ENCODE peak calls at places on chromosomes 1 and 21, in seven cellular contexts. A is kidney glomerular epithelial cell; E is RWPE1; H is activated CD8-positive, alpha-beta T cell treated with anti-CD3 and anti-CD28 coated beads for 36 hours; Q is tibial artery; O is neural progenitor cell; Y is dermis microvascular lymphatic vessel endothelial cell. C is an unnamed sample.
A peak's percentile ranks its signal among the peaks of the same experiment; 100 is the strongest.

GRCh38 chr21:32403201-32403701 is 9.3 kb upstream of the EVA1C start:
- DNase-seq in A (peak; percentile 68), E (peak; percentile 51), H (peak; percentile 78), Q (no peak), O (peak; percentile 85), Y (peak; percentile 86), C (peak; percentile 52)

GRCh38 chr1:87473203-87473661 is 144.6 kb downstream of the LMO4 start:
- DNase-seq in A (no peak), E (peak; percentile 2), H (no peak), Q (no peak), O (no peak), Y (no peak), C (no peak)

GRCh38 chr1:24688621-24689195 is 45.6 kb downstream of the SRRM1 start:
- DNase-seq in A (peak; percentile 72), E (peak; percentile 75), H (peak; percentile 72), Q (peak; percentile 81), O (peak; percentile 83), Y (peak; percentile 71), C (peak; percentile 70)

GRCh38 chr1:113255728-113256347 is 134.5 kb upstream of the MAGI3 start:
- DNase-seq in A (no peak), E (no peak), H (no peak), Q (no peak), O (peak; percentile 82), Y (no peak), C (no peak)

GRCh38 chr1:22829001-22829989 is 118.7 kb downstream of the EPHB2 start:
- DNase-seq in A (no peak), E (peak; percentile 55), H (no peak), Q (no peak), O (peak; percentile 52), Y (peak; percentile 55), C (no peak)

GRCh38 chr1:227918083-227918700 is 29.5 kb downstream of the WNT9A start:
- DNase-seq in A (no peak), E (no peak), H (no peak), Q (no peak), O (no peak), Y (no peak), C (no peak)

GRCh38 chr1:63799810-63800209 is 26.0 kb downstream of the ROR1 start:
- DNase-seq in A (no peak), E (no peak), H (no peak), Q (no peak), O (no peak), Y (no peak), C (no peak)

GRCh38 chr1:5915587-5916571 is 76.3 kb downstream of the NPHP4 start:
- DNase-seq in A (peak; percentile 35), E (peak; percentile 50), H (peak; percentile 56), Q (peak; percentile 38), O (peak; percentile 44), Y (peak; percentile 48), C (peak; percentile 74)

GRCh38 chr1:101239095-101240040 is 2.5 kb downstream of the S1PR1 start:
- DNase-seq in A (no peak), E (no peak), H (peak; percentile 85), Q (no peak), O (no peak), Y (peak; percentile 68), C (no peak)

GRCh38 chr1:213661346-213661745 is 326.4 kb upstream of the PROX1 start:
- DNase-seq in A (no peak), E (no peak), H (peak; percentile 28), Q (no peak), O (no peak), Y (no peak), C (peak; percentile 88)

GRCh38 chr1:89125571-89126233 is at the start of gene GBP2:
- DNase-seq in A (peak; percentile 76), E (peak; percentile 73), H (peak; percentile 30), Q (peak; percentile 64), O (no peak), Y (peak; percentile 86), C (peak; percentile 52)

GRCh38 chr1:24341260-24341659 is 22.1 kb downstream of the GRHL3 start:
- DNase-seq in A (no peak), E (no peak), H (no peak), Q (no peak), O (no peak), Y (no peak), C (no peak)

GRCh38 chr1:154553056-154553822 is 5.2 kb downstream of the UBE2Q1 start:
- DNase-seq in A (no peak), E (no peak), H (no peak), Q (no peak), O (no peak), Y (no peak), C (no peak)

GRCh38 chr1:7261490-7261889 is 476.2 kb downstream of the CAMTA1 start:
- DNase-seq in A (no peak), E (no peak), H (no peak), Q (no peak), O (peak; percentile 42), Y (no peak), C (no peak)

GRCh38 chr1:208979776-208980175 is 603.7 kb upstream of the CAMK1G start:
- DNase-seq in A (no peak), E (no peak), H (no peak), Q (no peak), O (no peak), Y (peak; percentile 29), C (no peak)